ENCODE peak calls at places on chromosomes 6 and 20, in eight cellular contexts. One of them, this sample, is unnamed.

GRCh38 chr6:38860041-38860440 is 144.9 kb downstream of the DNAH8 start:
- DNase-seq in brain microvascular endothelial cell: no peak
- DNase-seq in esophagus squamous epithelium: no peak
- DNase-seq in cardiac fibroblast: no peak
- DNase-seq in ovary: no peak
- DNase-seq in GM12878: no peak
- DNase-seq in GM06990: no peak
- DNase-seq in mesothelial cell of epicardium: no peak
- DNase-seq in this sample: no peak

GRCh38 chr6:19668710-19669109 is 168.5 kb upstream of the ID4 start:
- DNase-seq in brain microvascular endothelial cell: peak
- DNase-seq in esophagus squamous epithelium: no peak
- DNase-seq in cardiac fibroblast: peak
- DNase-seq in ovary: no peak
- DNase-seq in GM12878: no peak
- DNase-seq in GM06990: no peak
- DNase-seq in mesothelial cell of epicardium: no peak
- DNase-seq in this sample: no peak

GRCh38 chr6:127216821-127217789 is 49.6 kb upstream of the RNF146 start:
- DNase-seq in brain microvascular endothelial cell: no peak
- DNase-seq in esophagus squamous epithelium: no peak
- DNase-seq in cardiac fibroblast: no peak
- DNase-seq in ovary: no peak
- DNase-seq in GM12878: no peak
- DNase-seq in GM06990: no peak
- DNase-seq in mesothelial cell of epicardium: no peak
- DNase-seq in this sample: no peak

GRCh38 chr20:44642203-44643153 is 9.0 kb downstream of the ADA start:
- DNase-seq in brain microvascular endothelial cell: peak
- DNase-seq in esophagus squamous epithelium: no peak
- DNase-seq in cardiac fibroblast: peak
- DNase-seq in ovary: peak
- DNase-seq in GM12878: peak
- DNase-seq in GM06990: peak
- DNase-seq in mesothelial cell of epicardium: no peak
- DNase-seq in this sample: peak

GRCh38 chr6:83536034-83536646 is 23.8 kb downstream of the PRSS35 start:
- DNase-seq in brain microvascular endothelial cell: peak
- DNase-seq in esophagus squamous epithelium: no peak
- DNase-seq in cardiac fibroblast: peak
- DNase-seq in ovary: peak
- DNase-seq in GM12878: peak
- DNase-seq in GM06990: no peak
- DNase-seq in mesothelial cell of epicardium: no peak
- DNase-seq in this sample: peak

GRCh38 chr6:143745160-143746133 is 67.7 kb downstream of the PHACTR2 start:
- DNase-seq in brain microvascular endothelial cell: peak
- DNase-seq in esophagus squamous epithelium: no peak
- DNase-seq in cardiac fibroblast: peak
- DNase-seq in ovary: peak
- DNase-seq in GM12878: no peak
- DNase-seq in GM06990: no peak
- DNase-seq in mesothelial cell of epicardium: no peak
- DNase-seq in this sample: no peak

GRCh38 chr6:136525586-136526195 is 24.5 kb downstream of the MAP7 start:
- DNase-seq in brain microvascular endothelial cell: no peak
- DNase-seq in esophagus squamous epithelium: no peak
- DNase-seq in cardiac fibroblast: no peak
- DNase-seq in ovary: no peak
- DNase-seq in GM12878: no peak
- DNase-seq in GM06990: no peak
- DNase-seq in mesothelial cell of epicardium: no peak
- DNase-seq in this sample: no peak

GRCh38 chr6:21444861-21445260 is 148.7 kb upstream of the SOX4 start:
- DNase-seq in brain microvascular endothelial cell: no peak
- DNase-seq in esophagus squamous epithelium: no peak
- DNase-seq in cardiac fibroblast: no peak
- DNase-seq in ovary: no peak
- DNase-seq in GM12878: no peak
- DNase-seq in GM06990: no peak
- DNase-seq in mesothelial cell of epicardium: no peak
- DNase-seq in this sample: no peak

GRCh38 chr6:97630592-97630991 is 347.6 kb upstream of the MMS22L start:
- DNase-seq in brain microvascular endothelial cell: peak
- DNase-seq in esophagus squamous epithelium: no peak
- DNase-seq in cardiac fibroblast: no peak
- DNase-seq in ovary: no peak
- DNase-seq in GM12878: no peak
- DNase-seq in GM06990: no peak
- DNase-seq in mesothelial cell of epicardium: no peak
- DNase-seq in this sample: no peak

GRCh38 chr20:52179331-52180166 is 12.0 kb downstream of the ZFP64 start:
- DNase-seq in brain microvascular endothelial cell: no peak
- DNase-seq in esophagus squamous epithelium: no peak
- DNase-seq in cardiac fibroblast: no peak
- DNase-seq in ovary: no peak
- DNase-seq in GM12878: peak
- DNase-seq in GM06990: peak
- DNase-seq in mesothelial cell of epicardium: no peak
- DNase-seq in this sample: peak

GRCh38 chr6:157832250-157832967 is 9.4 kb downstream of the SNX9 start:
- DNase-seq in brain microvascular endothelial cell: no peak
- DNase-seq in esophagus squamous epithelium: no peak
- DNase-seq in cardiac fibroblast: peak
- DNase-seq in ovary: no peak
- DNase-seq in GM12878: no peak
- DNase-seq in GM06990: no peak
- DNase-seq in mesothelial cell of epicardium: no peak
- DNase-seq in this sample: no peak

GRCh38 chr20:23666698-23667097 is 22.1 kb downstream of the CST4 start:
- DNase-seq in brain microvascular endothelial cell: no peak
- DNase-seq in esophagus squamous epithelium: no peak
- DNase-seq in cardiac fibroblast: no peak
- DNase-seq in ovary: no peak
- DNase-seq in GM12878: no peak
- DNase-seq in GM06990: no peak
- DNase-seq in mesothelial cell of epicardium: no peak
- DNase-seq in this sample: no peak

GRCh38 chr20:23669866-23670265 is 19.0 kb downstream of the CST4 start:
- DNase-seq in brain microvascular endothelial cell: no peak
- DNase-seq in esophagus squamous epithelium: no peak
- DNase-seq in cardiac fibroblast: no peak
- DNase-seq in ovary: no peak
- DNase-seq in GM12878: no peak
- DNase-seq in GM06990: no peak
- DNase-seq in mesothelial cell of epicardium: no peak
- DNase-seq in this sample: no peak

GRCh38 chr20:23669327-23669726 is 19.5 kb downstream of the CST4 start:
- DNase-seq in brain microvascular endothelial cell: no peak
- DNase-seq in esophagus squamous epithelium: no peak
- DNase-seq in cardiac fibroblast: no peak
- DNase-seq in ovary: no peak
- DNase-seq in GM12878: no peak
- DNase-seq in GM06990: no peak
- DNase-seq in mesothelial cell of epicardium: no peak
- DNase-seq in this sample: no peak

GRCh38 chr20:23667666-23668065 is 21.2 kb downstream of the CST4 start:
- DNase-seq in brain microvascular endothelial cell: no peak
- DNase-seq in esophagus squamous epithelium: no peak
- DNase-seq in cardiac fibroblast: no peak
- DNase-seq in ovary: no peak
- DNase-seq in GM12878: no peak
- DNase-seq in GM06990: no peak
- DNase-seq in mesothelial cell of epicardium: no peak
- DNase-seq in this sample: no peak

GRCh38 chr20:23668477-23668951 is 20.3 kb downstream of the CST4 start:
- DNase-seq in brain microvascular endothelial cell: peak
- DNase-seq in esophagus squamous epithelium: no peak
- DNase-seq in cardiac fibroblast: peak
- DNase-seq in ovary: peak
- DNase-seq in GM12878: no peak
- DNase-seq in GM06990: no peak
- DNase-seq in mesothelial cell of epicardium: no peak
- DNase-seq in this sample: peak
- TF ChIP-seq CTCF in brain microvascular endothelial cell: peak
- TF ChIP-seq CTCF in esophagus squamous epithelium: peak
- TF ChIP-seq CTCF in cardiac fibroblast: peak
- TF ChIP-seq CTCF in ovary: peak
- TF ChIP-seq CTCF in GM12878: peak
- TF ChIP-seq CTCF in GM06990: peak
- TF ChIP-seq CTCF in mesothelial cell of epicardium: peak
- TF ChIP-seq CTCF in this sample: peak

GRCh38 chr6:123380257-123380656 is 256.5 kb downstream of the TRDN start:
- DNase-seq in brain microvascular endothelial cell: peak
- DNase-seq in esophagus squamous epithelium: no peak
- DNase-seq in cardiac fibroblast: peak
- DNase-seq in ovary: no peak
- DNase-seq in GM12878: no peak
- DNase-seq in GM06990: no peak
- DNase-seq in mesothelial cell of epicardium: no peak
- DNase-seq in this sample: no peak
- TF ChIP-seq CTCF in brain microvascular endothelial cell: peak
- TF ChIP-seq CTCF in esophagus squamous epithelium: no peak
- TF ChIP-seq CTCF in cardiac fibroblast: no peak
- TF ChIP-seq CTCF in ovary: no peak
- TF ChIP-seq CTCF in GM12878: peak
- TF ChIP-seq CTCF in GM06990: peak
- TF ChIP-seq CTCF in mesothelial cell of epicardium: no peak
- TF ChIP-seq CTCF in this sample: no peak

GRCh38 chr6:142702501-142703460 is 242.2 kb downstream of the HIVEP2 start:
- DNase-seq in brain microvascular endothelial cell: no peak
- DNase-seq in esophagus squamous epithelium: no peak
- DNase-seq in cardiac fibroblast: no peak
- DNase-seq in ovary: no peak
- DNase-seq in GM12878: no peak
- DNase-seq in GM06990: peak
- DNase-seq in mesothelial cell of epicardium: no peak
- DNase-seq in this sample: peak

GRCh38 chr6:142700676-142701185 is 244.2 kb downstream of the HIVEP2 start:
- DNase-seq in brain microvascular endothelial cell: no peak
- DNase-seq in esophagus squamous epithelium: no peak
- DNase-seq in cardiac fibroblast: no peak
- DNase-seq in ovary: no peak
- DNase-seq in GM12878: no peak
- DNase-seq in GM06990: no peak
- DNase-seq in mesothelial cell of epicardium: no peak
- DNase-seq in this sample: no peak

GRCh38 chr6:142705054-142705453 is 239.9 kb downstream of the HIVEP2 start:
- DNase-seq in brain microvascular endothelial cell: no peak
- DNase-seq in esophagus squamous epithelium: no peak
- DNase-seq in cardiac fibroblast: no peak
- DNase-seq in ovary: no peak
- DNase-seq in GM12878: no peak
- DNase-seq in GM06990: no peak
- DNase-seq in mesothelial cell of epicardium: no peak
- DNase-seq in this sample: no peak

GRCh38 chr6:142706200-142706599 is 238.8 kb downstream of the HIVEP2 start:
- DNase-seq in brain microvascular endothelial cell: no peak
- DNase-seq in esophagus squamous epithelium: no peak
- DNase-seq in cardiac fibroblast: no peak
- DNase-seq in ovary: no peak
- DNase-seq in GM12878: no peak
- DNase-seq in GM06990: no peak
- DNase-seq in mesothelial cell of epicardium: no peak
- DNase-seq in this sample: no peak
- TF ChIP-seq CTCF in brain microvascular endothelial cell: no peak
- TF ChIP-seq CTCF in esophagus squamous epithelium: no peak
- TF ChIP-seq CTCF in cardiac fibroblast: no peak
- TF ChIP-seq CTCF in ovary: no peak
- TF ChIP-seq CTCF in GM12878: no peak
- TF ChIP-seq CTCF in GM06990: no peak
- TF ChIP-seq CTCF in mesothelial cell of epicardium: no peak
- TF ChIP-seq CTCF in this sample: no peak

DNA sequence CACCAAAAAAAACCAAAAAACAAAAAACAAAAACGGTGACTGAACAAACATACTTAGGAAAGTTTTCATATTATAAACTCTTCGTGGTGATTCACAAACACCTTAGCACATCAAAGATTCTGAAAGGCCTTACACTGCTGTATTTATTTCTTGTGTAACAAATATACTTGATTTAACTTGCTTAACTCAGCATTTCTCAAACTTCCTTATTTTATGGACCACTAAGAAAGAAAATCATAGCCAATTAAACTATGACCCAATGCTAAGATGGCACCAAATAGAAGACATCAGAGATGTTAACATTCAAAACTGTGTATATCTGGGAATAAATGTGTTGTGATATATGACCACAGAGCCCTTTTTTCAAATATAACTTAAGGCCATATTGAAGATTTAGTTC is 57.7 kb upstream of the RREB1 start:
- DNase-seq in brain microvascular endothelial cell: no peak
- DNase-seq in esophagus squamous epithelium: no peak
- DNase-seq in cardiac fibroblast: no peak
- DNase-seq in ovary: no peak
- DNase-seq in GM12878: no peak
- DNase-seq in GM06990: no peak
- DNase-seq in mesothelial cell of epicardium: no peak
- DNase-seq in this sample: no peak
- TF ChIP-seq CTCF in brain microvascular endothelial cell: no peak
- TF ChIP-seq CTCF in esophagus squamous epithelium: no peak
- TF ChIP-seq CTCF in cardiac fibroblast: no peak
- TF ChIP-seq CTCF in ovary: no peak
- TF ChIP-seq CTCF in GM12878: no peak
- TF ChIP-seq CTCF in GM06990: no peak
- TF ChIP-seq CTCF in mesothelial cell of epicardium: no peak
- TF ChIP-seq CTCF in this sample: no peak

DNA sequence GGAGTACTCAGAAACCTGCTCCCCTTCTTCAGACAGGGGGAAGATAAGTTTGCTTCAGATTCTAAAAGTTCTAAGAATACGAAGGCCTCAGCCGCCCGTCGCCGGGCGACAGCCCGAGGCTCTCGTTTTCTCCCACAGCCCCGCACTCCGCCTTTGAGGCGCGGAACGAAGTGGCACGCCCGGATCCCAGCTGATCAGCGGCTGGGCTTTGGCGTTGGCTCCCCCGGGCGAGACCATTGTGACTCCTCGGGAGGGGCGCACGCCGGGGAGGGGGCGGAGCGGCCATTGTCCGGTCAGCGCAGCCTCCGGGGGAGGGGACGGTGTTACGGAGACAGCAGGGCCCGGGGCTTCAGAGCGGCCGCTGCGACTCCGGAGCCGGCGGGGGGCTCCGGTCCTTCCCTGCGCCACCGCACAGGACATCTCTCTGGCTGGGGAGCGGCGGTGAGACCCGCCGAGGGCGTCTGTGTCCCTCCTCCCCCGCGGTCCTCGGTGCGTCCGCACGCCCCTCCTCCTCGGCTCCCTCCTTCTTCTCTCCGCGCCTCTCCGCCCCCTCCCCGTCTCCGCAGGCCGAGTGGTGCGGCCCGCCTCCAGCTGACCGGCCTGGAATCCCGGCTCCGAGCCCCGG is at the start of gene ZFAND3:
- DNase-seq in brain microvascular endothelial cell: peak
- DNase-seq in esophagus squamous epithelium: peak
- DNase-seq in cardiac fibroblast: peak
- DNase-seq in ovary: peak
- DNase-seq in GM12878: peak
- DNase-seq in GM06990: peak
- DNase-seq in mesothelial cell of epicardium: peak
- DNase-seq in this sample: peak
- TF ChIP-seq CTCF in brain microvascular endothelial cell: no peak
- TF ChIP-seq CTCF in esophagus squamous epithelium: no peak
- TF ChIP-seq CTCF in cardiac fibroblast: no peak
- TF ChIP-seq CTCF in ovary: no peak
- TF ChIP-seq CTCF in GM12878: no peak
- TF ChIP-seq CTCF in GM06990: no peak
- TF ChIP-seq CTCF in mesothelial cell of epicardium: no peak
- TF ChIP-seq CTCF in this sample: no peak

This sample was measured in GM13976.